ENCODE peak calls at places on chromosome 20, in nine cellular contexts. E is lung, J is stomach, O is tibial nerve, N is right lobe of liver, L is heart right ventricle, I is cardiac muscle cell, G is H9, V is fibroblast of lung. C is an unnamed sample.

GRCh38 chr20:53869466-53870258 is 200.7 kb downstream of the BCAS1 start:
- DNase-seq in E (peak; percentile 60), J (peak; percentile 79), O (peak; percentile 33), N (peak; percentile 55), L (no peak), I (peak; percentile 83), G (peak; percentile 80), V (peak; percentile 73), C (no peak)

GRCh38 chr20:47600967-47601547 is 99.4 kb downstream of the NCOA3 start:
- DNase-seq in E (no peak), J (no peak), O (no peak), N (no peak), L (no peak), I (no peak), G (no peak), V (no peak), C (no peak)

GRCh38 chr20:57548177-57549058 is 12.5 kb upstream of the PCK1 start:
- DNase-seq in E (no peak), J (no peak), O (no peak), N (peak; percentile 54), L (peak; percentile 27), I (peak; percentile 8), G (no peak), V (peak; percentile 10), C (no peak)

GRCh38 chr20:51525241-51526104 is 17.0 kb downstream of the NFATC2 start:
- DNase-seq in E (no peak), J (no peak), O (no peak), N (peak; percentile 45), L (no peak), I (no peak), G (no peak), V (peak; percentile 28), C (no peak)

GRCh38 chr20:2302369-2302768 is 6.6 kb downstream of the TGM3 start:
- DNase-seq in E (no peak), J (no peak), O (no peak), N (no peak), L (no peak), I (no peak), G (peak; percentile 48), V (no peak), C (no peak)

GRCh38 chr20:44491635-44492395 is 16.1 kb downstream of the TTPAL start:
- DNase-seq in E (no peak), J (no peak), O (peak; percentile 36), N (no peak), L (no peak), I (no peak), G (no peak), V (peak; percentile 31), C (no peak)

GRCh38 chr20:63553251-63553932 is 567 bp upstream of the FNDC11 start:
- DNase-seq in E (peak; percentile 87), J (peak; percentile 85), O (peak; percentile 66), N (peak; percentile 77), L (peak; percentile 85), I (peak; percentile 87), G (peak; percentile 95), V (peak; percentile 56), C (no peak)

GRCh38 chr20:9389321-9389720 is 125.1 kb upstream of the LAMP5 start:
- DNase-seq in E (no peak), J (peak; percentile 44), O (no peak), N (no peak), L (no peak), I (no peak), G (no peak), V (no peak), C (no peak)

GRCh38 chr20:8940311-8940710 is 128.6 kb upstream of the PLCB4 start:
- DNase-seq in E (no peak), J (no peak), O (no peak), N (no peak), L (no peak), I (no peak), G (no peak), V (peak; percentile 44), C (no peak)

GRCh38 chr20:63896136-63896890 is 1.4 kb downstream of the DNAJC5 start:
- DNase-seq in E (peak; percentile 51), J (peak; percentile 81), O (peak; percentile 24), N (peak; percentile 63), L (peak; percentile 48), I (peak; percentile 28), G (no peak), V (peak; percentile 41), C (no peak)

GRCh38 chr20:18310592-18310991 is 22.3 kb downstream of the ZNF133 start:
- DNase-seq in E (no peak), J (no peak), O (no peak), N (no peak), L (no peak), I (no peak), G (no peak), V (no peak), C (no peak)

DNA sequence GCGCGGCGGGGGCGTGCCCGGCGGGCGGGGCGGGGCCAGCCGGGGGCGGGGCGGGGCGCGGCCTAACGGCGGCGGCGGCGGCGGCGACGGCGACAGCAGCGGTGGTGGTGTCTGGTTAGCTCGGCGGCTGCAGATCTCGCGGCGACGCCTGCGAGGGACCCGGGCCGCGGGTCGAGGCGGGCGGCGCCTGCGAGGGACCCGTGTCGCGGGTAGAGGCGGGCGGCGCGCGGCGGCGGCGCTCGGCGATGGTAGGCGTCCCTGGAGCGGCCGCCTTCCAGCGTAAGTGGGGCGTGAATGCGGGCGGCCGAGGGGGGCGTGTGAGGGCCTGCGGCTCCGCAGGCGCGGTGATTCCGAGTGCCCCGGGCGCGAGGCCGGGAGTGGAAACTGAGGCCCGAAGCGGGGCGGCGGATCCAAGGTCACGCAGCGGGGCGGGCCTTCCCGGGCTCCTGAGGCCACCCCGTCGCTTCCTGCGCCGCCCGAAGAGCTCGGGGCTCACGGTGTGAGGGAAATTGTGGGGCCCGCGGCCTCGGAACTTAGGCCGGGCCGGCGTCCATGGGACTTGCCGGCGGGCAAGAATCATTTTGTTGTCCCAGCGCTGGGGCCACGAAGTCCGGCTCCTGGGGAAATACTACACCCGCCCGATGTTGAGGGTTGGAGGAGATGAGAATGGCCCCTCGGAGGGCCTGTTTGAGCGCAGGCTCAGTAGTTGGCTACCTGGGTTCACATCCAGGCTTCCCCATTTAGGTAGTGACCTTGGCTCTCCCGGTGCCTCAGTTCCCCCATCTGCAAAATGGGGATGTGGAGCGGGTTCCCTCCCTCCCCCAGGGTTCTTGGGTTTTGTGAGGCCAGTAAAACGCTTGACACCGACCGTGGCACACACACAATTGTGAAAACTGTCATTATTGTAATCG is at the start of gene CBFA2T2:
- DNase-seq in E (no peak), J (no peak), O (peak; percentile 33), N (peak; percentile 77), L (peak; percentile 69), I (no peak), G (no peak), V (peak; percentile 70), C (no peak)
- TF ChIP-seq CTCF in E (no peak), J (no peak), O (no peak), N (no peak), L (no peak), I (no peak), G (no peak), V (no peak), C (peak; percentile 33)

DNA sequence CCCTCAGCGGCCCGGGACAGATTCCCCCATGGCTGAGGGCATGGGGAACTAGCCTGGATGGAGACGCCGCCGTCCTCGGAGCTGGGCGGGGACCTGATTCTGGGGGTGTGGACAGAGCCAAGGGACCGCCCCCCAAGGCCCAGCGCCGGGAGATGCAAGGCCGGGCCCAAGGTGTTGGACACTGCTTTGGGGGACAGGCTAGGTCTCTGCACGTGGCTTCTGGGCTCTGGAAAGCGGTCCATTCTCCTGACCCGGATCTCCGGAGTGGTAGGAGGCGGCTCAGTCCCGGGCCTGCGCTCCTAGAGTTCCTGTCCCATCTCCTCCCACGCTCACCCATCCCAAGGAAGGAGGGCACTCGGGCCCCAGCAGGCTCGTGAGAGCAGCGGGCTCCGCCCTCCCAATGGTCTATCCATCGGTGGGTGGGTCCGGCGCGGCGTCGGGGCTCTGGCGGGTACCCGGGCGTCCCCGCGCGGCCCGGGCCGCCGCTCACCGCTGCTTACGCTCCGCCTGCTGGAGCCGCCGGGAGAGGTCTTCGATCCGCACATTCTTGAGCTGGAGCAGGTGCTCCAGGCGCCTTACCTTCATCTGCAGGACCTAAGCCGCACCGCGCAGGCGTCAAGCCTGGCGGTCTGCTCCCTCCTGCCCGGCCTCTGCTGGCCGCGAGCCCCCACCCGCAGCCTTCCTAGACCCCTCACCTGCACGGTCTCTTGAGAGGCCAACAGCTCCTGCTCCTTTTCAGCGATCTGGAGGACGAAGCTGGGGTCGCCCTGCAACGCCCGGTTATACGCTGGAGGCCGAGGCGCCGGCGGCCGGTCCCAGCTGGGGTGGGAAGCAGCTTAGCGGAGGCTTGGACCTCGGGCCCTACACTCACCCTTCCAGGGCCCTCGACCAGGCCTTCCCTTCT is 3.3 kb downstream of the SPEF1 start:
- DNase-seq in E (peak; percentile 67), J (peak; percentile 62), O (no peak), N (peak; percentile 72), L (peak; percentile 74), I (peak; percentile 37), G (peak; percentile 85), V (no peak), C (no peak)
- TF ChIP-seq CTCF in E (no peak), J (no peak), O (no peak), N (no peak), L (no peak), I (peak; percentile 13), G (no peak), V (no peak), C (peak; percentile 39)

GRCh38 chr20:59428006-59428405 is 127.6 kb downstream of the EDN3 start:
- DNase-seq in E (no peak), J (no peak), O (no peak), N (no peak), L (no peak), I (no peak), G (no peak), V (no peak), C (no peak)

GRCh38 chr20:59425572-59425971 is 125.2 kb downstream of the EDN3 start:
- DNase-seq in E (no peak), J (no peak), O (no peak), N (no peak), L (no peak), I (no peak), G (no peak), V (no peak), C (no peak)

GRCh38 chr20:59431014-59431413 is 130.6 kb downstream of the EDN3 start:
- DNase-seq in E (no peak), J (no peak), O (no peak), N (no peak), L (no peak), I (no peak), G (no peak), V (no peak), C (no peak)

GRCh38 chr20:59424976-59425375 is 124.6 kb downstream of the EDN3 start:
- DNase-seq in E (no peak), J (no peak), O (no peak), N (no peak), L (no peak), I (no peak), G (no peak), V (no peak), C (no peak)

GRCh38 chr20:59428441-59429205 is 128.2 kb downstream of the EDN3 start:
- DNase-seq in E (no peak), J (no peak), O (no peak), N (no peak), L (no peak), I (no peak), G (no peak), V (no peak), C (no peak)
- TF ChIP-seq CTCF in E (no peak), J (no peak), O (no peak), N (no peak), L (no peak), I (no peak), G (peak; percentile 58), V (no peak), C (peak; percentile 46)

DNA sequence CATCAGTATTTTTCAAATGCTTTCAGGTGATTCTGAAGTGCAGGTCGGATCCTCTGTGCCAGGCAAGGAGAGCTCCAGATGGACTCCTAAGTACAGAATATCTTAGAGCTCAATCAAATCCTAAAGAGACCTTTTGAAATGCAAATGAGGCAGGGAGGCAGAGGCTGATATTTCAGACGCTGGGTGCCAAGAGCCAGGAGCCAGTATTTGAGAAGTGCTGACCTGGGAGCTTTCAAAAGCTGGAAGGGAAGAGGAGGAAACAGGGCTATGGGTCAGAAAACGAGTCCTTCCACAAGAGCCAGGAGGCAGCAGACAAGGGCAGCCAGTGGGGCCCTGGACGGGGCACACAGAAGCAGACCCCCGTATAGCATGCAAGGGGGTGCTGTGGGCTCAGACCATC is 46.1 kb upstream of the DSN1 start:
- DNase-seq in E (no peak), J (peak; percentile 75), O (no peak), N (no peak), L (no peak), I (peak; percentile 58), G (no peak), V (no peak), C (no peak)
- TF ChIP-seq CTCF in E (no peak), J (no peak), O (no peak), N (no peak), L (peak; percentile 4), I (no peak), G (no peak), V (no peak), C (no peak)

C was measured in chondrocyte.